ENCODE peak calls at places on chromosome X, in five cellular contexts. One of them, this sample, is unnamed.

GRCh38 chrX:37454537-37455285 is 105.5 kb downstream of the PRRG1 start:
- DNase-seq in GM12878: no peak
- DNase-seq in HepG2: no peak
- DNase-seq in SK-N-SH: no peak
- DNase-seq in K562: no peak
- DNase-seq in this sample: peak

GRCh38 chrX:151825927-151826471 is 86.7 kb upstream of the MAGEA4 start:
- DNase-seq in SK-N-SH: no peak
- DNase-seq in GM12878: no peak
- DNase-seq in HepG2: no peak
- DNase-seq in K562: no peak
- DNase-seq in this sample: no peak

GRCh38 chrX:19811807-19812604 is 75.4 kb downstream of the SH3KBP1 start:
- DNase-seq in K562: no peak
- DNase-seq in HepG2: no peak
- DNase-seq in SK-N-SH: no peak
- DNase-seq in GM12878: no peak
- DNase-seq in this sample: no peak

GRCh38 chrX:150044556-150044955 is 106.3 kb upstream of the EOLA2 start:
- DNase-seq in K562: no peak
- DNase-seq in SK-N-SH: no peak
- DNase-seq in GM12878: no peak
- DNase-seq in HepG2: no peak
- DNase-seq in this sample: no peak

GRCh38 chrX:132648870-132649269 is 160.0 kb upstream of the MBNL3 start:
- DNase-seq in K562: no peak
- DNase-seq in HepG2: no peak
- DNase-seq in SK-N-SH: no peak
- DNase-seq in GM12878: no peak
- DNase-seq in this sample: no peak

GRCh38 chrX:107736781-107737531 is 38.6 kb downstream of the TSC22D3 start:
- DNase-seq in SK-N-SH: no peak
- DNase-seq in K562: no peak
- DNase-seq in GM12878: no peak
- DNase-seq in HepG2: peak
- DNase-seq in this sample: no peak

GRCh38 chrX:48468693-48469691 is 1.1 kb downstream of the SLC38A5 start:
- DNase-seq in GM12878: no peak
- DNase-seq in HepG2: no peak
- DNase-seq in SK-N-SH: no peak
- DNase-seq in K562: peak
- DNase-seq in this sample: no peak

GRCh38 chrX:20265221-20265725 is 1.4 kb downstream of the RPS6KA3 start:
- DNase-seq in HepG2: peak
- DNase-seq in GM12878: no peak
- DNase-seq in K562: peak
- DNase-seq in SK-N-SH: peak
- DNase-seq in this sample: peak

GRCh38 chrX:31572396-31572795 is 500.6 kb upstream of the FTHL17 start:
- DNase-seq in GM12878: no peak
- DNase-seq in K562: no peak
- DNase-seq in HepG2: no peak
- DNase-seq in SK-N-SH: no peak
- DNase-seq in this sample: no peak

GRCh38 chrX:68684291-68684918 is 36.9 kb downstream of the STARD8 start:
- DNase-seq in GM12878: no peak
- DNase-seq in SK-N-SH: no peak
- DNase-seq in K562: peak
- DNase-seq in HepG2: no peak
- DNase-seq in this sample: no peak

GRCh38 chrX:107678957-107679740 is 50.8 kb downstream of the PRPS1 start:
- DNase-seq in GM12878: no peak
- DNase-seq in SK-N-SH: no peak
- DNase-seq in K562: peak
- DNase-seq in HepG2: no peak
- DNase-seq in this sample: no peak

GRCh38 chrX:70253377-70254062 is 6.5 kb downstream of the P2RY4 start:
- DNase-seq in HepG2: peak
- DNase-seq in GM12878: no peak
- DNase-seq in SK-N-SH: no peak
- DNase-seq in K562: no peak
- DNase-seq in this sample: peak

GRCh38 chrX:20347486-20347885 is 80.8 kb upstream of the RPS6KA3 start:
- DNase-seq in K562: no peak
- DNase-seq in HepG2: no peak
- DNase-seq in GM12878: no peak
- DNase-seq in SK-N-SH: no peak
- DNase-seq in this sample: no peak

GRCh38 chrX:53223955-53224859 is 800 bp downstream of the KDM5C start:
- DNase-seq in SK-N-SH: peak
- DNase-seq in HepG2: peak
- DNase-seq in GM12878: no peak
- DNase-seq in K562: peak
- DNase-seq in this sample: peak

GRCh38 chrX:134603806-134604700 is 54.2 kb downstream of the PLAC1 start:
- DNase-seq in GM12878: no peak
- DNase-seq in K562: no peak
- DNase-seq in SK-N-SH: no peak
- DNase-seq in HepG2: no peak
- DNase-seq in this sample: peak

GRCh38 chrX:25158635-25159034 is 142.9 kb upstream of the ARX start:
- DNase-seq in HepG2: no peak
- DNase-seq in GM12878: no peak
- DNase-seq in SK-N-SH: no peak
- DNase-seq in K562: no peak
- DNase-seq in this sample: no peak

GRCh38 chrX:121876316-121876715 is 828.9 kb downstream of the GLUD2 start:
- DNase-seq in K562: no peak
- DNase-seq in GM12878: no peak
- DNase-seq in HepG2: no peak
- DNase-seq in SK-N-SH: no peak
- DNase-seq in this sample: no peak

GRCh38 chrX:118655561-118656246 is 71.7 kb upstream of the IL13RA1 start:
- DNase-seq in GM12878: no peak
- DNase-seq in HepG2: peak
- DNase-seq in K562: no peak
- DNase-seq in SK-N-SH: no peak
- DNase-seq in this sample: no peak

GRCh38 chrX:44480591-44480990 is 62.1 kb downstream of the FUNDC1 start:
- DNase-seq in K562: no peak
- DNase-seq in SK-N-SH: no peak
- DNase-seq in HepG2: no peak
- DNase-seq in GM12878: no peak
- DNase-seq in this sample: no peak

GRCh38 chrX:150688911-150689451 is 4.2 kb upstream of the MTMR1 start:
- DNase-seq in HepG2: peak
- DNase-seq in SK-N-SH: no peak
- DNase-seq in GM12878: no peak
- DNase-seq in K562: peak
- DNase-seq in this sample: peak

GRCh38 chrX:53255738-53256191 is 25.6 kb downstream of the IQSEC2 start:
- DNase-seq in GM12878: no peak
- DNase-seq in HepG2: no peak
- DNase-seq in K562: peak
- DNase-seq in SK-N-SH: peak
- DNase-seq in this sample: no peak

GRCh38 chrX:67523002-67523711 is 20.7 kb upstream of the AR start:
- DNase-seq in SK-N-SH: no peak
- DNase-seq in HepG2: no peak
- DNase-seq in GM12878: no peak
- DNase-seq in K562: no peak
- DNase-seq in this sample: no peak

GRCh38 chrX:30875957-30876356 is 13.1 kb downstream of the TAB3 start:
- DNase-seq in K562: no peak
- DNase-seq in GM12878: no peak
- DNase-seq in HepG2: peak
- DNase-seq in SK-N-SH: no peak
- DNase-seq in this sample: no peak

GRCh38 chrX:15680401-15680800 is 15.8 kb upstream of the CLTRN start:
- DNase-seq in SK-N-SH: no peak
- DNase-seq in K562: no peak
- DNase-seq in GM12878: no peak
- DNase-seq in HepG2: no peak
- DNase-seq in this sample: no peak

GRCh38 chrX:97401154-97401553 is 517.4 kb downstream of the RPA4 start:
- DNase-seq in SK-N-SH: no peak
- DNase-seq in HepG2: peak
- DNase-seq in GM12878: peak
- DNase-seq in K562: no peak
- DNase-seq in this sample: no peak

GRCh38 chrX:87808576-87809243 is 291.1 kb downstream of the KLHL4 start:
- DNase-seq in GM12878: no peak
- DNase-seq in K562: no peak
- DNase-seq in HepG2: no peak
- DNase-seq in SK-N-SH: no peak
- DNase-seq in this sample: no peak

GRCh38 chrX:31459361-31459760 is 387.5 kb upstream of the FTHL17 start:
- DNase-seq in GM12878: no peak
- DNase-seq in SK-N-SH: no peak
- DNase-seq in HepG2: no peak
- DNase-seq in K562: no peak
- DNase-seq in this sample: no peak

GRCh38 chrX:30635630-30636029 is 17.6 kb upstream of the GK start:
- DNase-seq in HepG2: no peak
- DNase-seq in GM12878: no peak
- DNase-seq in SK-N-SH: peak
- DNase-seq in K562: peak
- DNase-seq in this sample: no peak

GRCh38 chrX:100263650-100264049 is 146.4 kb downstream of the PCDH19 start:
- DNase-seq in K562: no peak
- DNase-seq in GM12878: no peak
- DNase-seq in SK-N-SH: no peak
- DNase-seq in HepG2: no peak
- DNase-seq in this sample: no peak

GRCh38 chrX:69065451-69065850 is 99.8 kb downstream of the PJA1 start:
- DNase-seq in GM12878: no peak
- DNase-seq in HepG2: no peak
- DNase-seq in K562: no peak
- DNase-seq in SK-N-SH: no peak
- DNase-seq in this sample: no peak

GRCh38 chrX:74179071-74179470 is 124.9 kb upstream of the ZCCHC13 start:
- DNase-seq in HepG2: peak
- DNase-seq in K562: no peak
- DNase-seq in GM12878: no peak
- DNase-seq in SK-N-SH: no peak
- DNase-seq in this sample: no peak

GRCh38 chrX:39445336-39445735 is 644.1 kb downstream of the MID1IP1 start:
- DNase-seq in K562: no peak
- DNase-seq in HepG2: no peak
- DNase-seq in SK-N-SH: no peak
- DNase-seq in GM12878: no peak
- DNase-seq in this sample: no peak

GRCh38 chrX:153999359-154000037 is 20.2 kb downstream of the IRAK1 start:
- DNase-seq in SK-N-SH: no peak
- DNase-seq in K562: no peak
- DNase-seq in GM12878: no peak
- DNase-seq in HepG2: no peak
- DNase-seq in this sample: no peak
- H2AFZ ChIP-seq in SK-N-SH: no peak
- H2AFZ ChIP-seq in K562: no peak
- H2AFZ ChIP-seq in GM12878: no peak
- H2AFZ ChIP-seq in HepG2: no peak
- H2AFZ ChIP-seq in this sample: no peak

GRCh38 chrX:152886716-152887115 is 11.2 kb upstream of the ZNF185 start:
- DNase-seq in HepG2: no peak
- DNase-seq in SK-N-SH: no peak
- DNase-seq in K562: no peak
- DNase-seq in GM12878: no peak
- DNase-seq in this sample: no peak
- TF ChIP-seq REST in HepG2: no peak
- TF ChIP-seq REST in SK-N-SH: no peak
- TF ChIP-seq REST in K562: no peak
- TF ChIP-seq REST in GM12878: no peak
- TF ChIP-seq REST in this sample: no peak

DNA sequence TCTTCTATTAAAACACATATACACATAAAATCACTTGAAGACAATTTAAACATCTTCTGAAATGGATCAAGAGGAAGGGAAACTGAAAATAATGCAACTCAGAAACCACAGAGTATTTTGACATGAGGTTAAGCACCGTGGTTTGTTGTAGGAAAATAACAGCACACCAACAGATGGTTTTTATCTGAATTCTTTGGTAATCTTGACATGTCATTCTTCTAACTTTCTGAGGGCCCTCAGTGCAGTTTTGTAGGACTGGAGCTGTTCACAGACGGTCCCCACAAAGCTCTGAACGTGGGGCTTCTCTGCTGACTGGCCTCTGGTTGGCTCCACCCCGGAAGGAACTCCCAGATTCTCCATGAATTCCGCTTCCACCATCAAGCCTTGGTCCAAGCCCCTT is 16.0 kb upstream of the TLR8 start:
- DNase-seq in SK-N-SH: no peak
- DNase-seq in K562: no peak
- DNase-seq in HepG2: no peak
- DNase-seq in GM12878: peak
- DNase-seq in this sample: no peak
- TF ChIP-seq ZBTB33 in SK-N-SH: no peak
- TF ChIP-seq ZBTB33 in K562: no peak
- TF ChIP-seq ZBTB33 in HepG2: no peak
- TF ChIP-seq ZBTB33 in GM12878: no peak
- TF ChIP-seq ZBTB33 in this sample: no peak

DNA sequence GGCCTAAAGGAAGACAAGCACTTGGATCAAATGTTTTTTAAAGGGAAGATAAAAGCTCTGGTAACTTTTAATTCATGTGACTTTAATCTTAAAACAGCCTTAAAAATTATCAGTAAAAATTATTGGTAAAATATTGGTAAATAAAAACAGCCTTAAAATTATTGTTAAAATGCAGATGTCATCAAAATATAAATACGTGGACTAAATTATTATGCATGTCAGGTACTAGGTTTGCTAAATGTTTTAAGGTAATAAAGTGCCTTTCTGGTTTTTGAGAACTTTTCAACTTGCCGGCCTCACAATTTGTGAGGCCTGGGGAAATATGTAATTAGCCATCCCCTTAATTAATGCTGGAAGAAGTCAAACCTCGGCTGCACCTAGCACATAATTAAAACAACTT is 147.7 kb downstream of the PRR32 start:
- DNase-seq in HepG2: no peak
- DNase-seq in GM12878: no peak
- DNase-seq in SK-N-SH: no peak
- DNase-seq in K562: no peak
- DNase-seq in this sample: no peak
- H2AFZ ChIP-seq in HepG2: no peak
- H2AFZ ChIP-seq in GM12878: no peak
- H2AFZ ChIP-seq in SK-N-SH: no peak
- H2AFZ ChIP-seq in K562: no peak
- H2AFZ ChIP-seq in this sample: no peak

GRCh38 chrX:154596290-154596929 is 11.5 kb downstream of the CTAG1A start:
- DNase-seq in GM12878: no peak
- DNase-seq in K562: no peak
- DNase-seq in SK-N-SH: no peak
- DNase-seq in HepG2: no peak
- DNase-seq in this sample: no peak
- TF ChIP-seq REST in GM12878: no peak
- TF ChIP-seq REST in K562: no peak
- TF ChIP-seq REST in SK-N-SH: no peak
- TF ChIP-seq REST in HepG2: no peak
- TF ChIP-seq REST in this sample: no peak

This sample was measured in HCT116.